ENCODE peak calls at places on chromosomes 3 and 15, in five cellular contexts. Z is HepG2, D is SK-N-SH, R is H1, U is K562. V is an unnamed sample.

GRCh38 chr3:175146258-175146657 is 287.1 kb downstream of the NAALADL2 start:
- DNase-seq in D (no peak), U (no peak), R (no peak), Z (no peak), V (no peak)

GRCh38 chr3:187286467-187287059 is 5.0 kb downstream of the MASP1 start:
- DNase-seq in D (no peak), Z (peak; percentile 70), U (peak; percentile 26), R (no peak), V (no peak)

GRCh38 chr3:7710284-7710683 is 791.3 kb upstream of the LMCD1 start:
- DNase-seq in R (no peak), U (no peak), D (no peak), Z (no peak), V (no peak)

GRCh38 chr15:23532019-23532418 is 33.5 kb upstream of the MKRN3 start:
- DNase-seq in R (no peak), D (no peak), U (no peak), Z (no peak), V (no peak)

GRCh38 chr15:50058231-50058630 is 60.8 kb downstream of the ATP8B4 start:
- DNase-seq in R (no peak), U (no peak), Z (no peak), D (no peak), V (no peak)

GRCh38 chr3:129005526-129006303 is 4.6 kb downstream of the EFCC1 start:
- DNase-seq in D (no peak), Z (peak; percentile 34), U (no peak), R (no peak), V (no peak)

GRCh38 chr3:129205109-129205832 is 21.6 kb upstream of the CNBP start:
- DNase-seq in U (no peak), Z (no peak), D (no peak), R (peak; percentile 50), V (no peak)

GRCh38 chr3:41267975-41268640 is 68.8 kb downstream of the CTNNB1 start:
- DNase-seq in R (no peak), Z (peak; percentile 96), U (peak; percentile 80), D (no peak), V (no peak)

GRCh38 chr15:53811530-53811929 is 52.1 kb upstream of the WDR72 start:
- DNase-seq in R (no peak), U (no peak), Z (peak; percentile 42), D (peak; percentile 10), V (no peak)

GRCh38 chr3:42830437-42831320 is 21.4 kb downstream of the ACKR2 start:
- DNase-seq in Z (peak; percentile 78), R (no peak), U (peak; percentile 76), D (peak; percentile 34), V (no peak)

GRCh38 chr15:48459571-48460461 is 128.6 kb downstream of the DUT start:
- DNase-seq in Z (no peak), D (no peak), R (no peak), U (no peak), V (no peak)

GRCh38 chr3:55658297-55659022 is 171.4 kb upstream of the WNT5A start:
- DNase-seq in R (no peak), Z (no peak), D (no peak), U (peak; percentile 2), V (peak; percentile 40)

GRCh38 chr3:73787620-73788019 is 162.9 kb upstream of the PDZRN3 start:
- DNase-seq in U (no peak), Z (no peak), R (no peak), D (no peak), V (no peak)

GRCh38 chr3:119294402-119294888 is 262 bp downstream of the ARHGAP31 start:
- DNase-seq in Z (no peak), R (peak; percentile 74), D (no peak), U (no peak), V (no peak)

GRCh38 chr3:124748560-124749198 is 18.4 kb downstream of the UMPS start:
- DNase-seq in U (no peak), R (no peak), D (no peak), Z (no peak), V (no peak)

GRCh38 chr3:9430733-9431132 is 33.3 kb downstream of the SETD5 start:
- DNase-seq in R (no peak), D (no peak), Z (no peak), U (no peak), V (no peak)

GRCh38 chr15:57444877-57445513 is 68.7 kb downstream of the CGNL1 start:
- DNase-seq in D (no peak), U (no peak), Z (no peak), R (no peak), V (no peak)

GRCh38 chr15:57343526-57343925 is 32.8 kb upstream of the CGNL1 start:
- DNase-seq in U (no peak), Z (no peak), R (no peak), D (no peak), V (no peak)

GRCh38 chr3:141231923-141232861 is 567 bp downstream of the PXYLP1 start:
- DNase-seq in U (peak; percentile 15), Z (no peak), R (peak; percentile 75), D (peak; percentile 67), V (no peak)

GRCh38 chr3:114362815-114363214 is 69.0 kb downstream of the TIGIT start:
- DNase-seq in U (peak; percentile 6), D (peak; percentile 31), Z (peak; percentile 11), R (no peak), V (no peak)

GRCh38 chr3:141286856-141287255 is 55.2 kb downstream of the PXYLP1 start:
- DNase-seq in U (no peak), Z (no peak), D (no peak), R (peak; percentile 28), V (no peak)

GRCh38 chr3:58349792-58350626 is 17.3 kb downstream of the PXK start:
- DNase-seq in D (no peak), Z (no peak), R (no peak), U (no peak), V (peak; percentile 87)

DNA sequence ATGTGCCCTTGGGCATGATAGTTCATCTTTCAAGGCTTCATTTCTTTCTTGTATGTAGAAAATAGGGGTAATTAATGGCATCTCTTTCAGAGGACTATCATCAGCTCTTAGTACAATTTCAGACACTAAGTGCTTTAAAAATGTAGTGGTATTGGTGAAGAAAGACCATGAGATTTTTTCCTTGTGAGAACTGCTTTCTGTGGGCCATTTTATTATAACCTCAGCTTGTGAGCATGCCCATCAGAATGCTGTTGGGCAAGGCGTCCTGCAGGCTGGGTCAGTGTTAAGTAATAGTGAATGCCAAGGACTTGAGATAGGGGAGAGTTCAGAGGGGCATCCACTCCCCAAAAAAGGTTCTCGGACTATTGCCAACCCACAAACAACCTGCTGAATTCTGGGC is 187.9 kb downstream of the GHSR start:
- DNase-seq in U (no peak), R (no peak), Z (no peak), D (no peak), V (no peak)
- TF ChIP-seq CHD2 in U (no peak), R (no peak), Z (no peak), D (no peak), V (no peak)

GRCh38 chr15:58512522-58512921 is 80.7 kb downstream of the LIPC start:
- DNase-seq in R (no peak), D (no peak), U (no peak), Z (no peak), V (no peak)
- H2AFZ ChIP-seq in R (no peak overlapping the region), D (no peak overlapping the region), U (no peak overlapping the region), Z (no peak overlapping the region), V (no peak overlapping the region)

DNA sequence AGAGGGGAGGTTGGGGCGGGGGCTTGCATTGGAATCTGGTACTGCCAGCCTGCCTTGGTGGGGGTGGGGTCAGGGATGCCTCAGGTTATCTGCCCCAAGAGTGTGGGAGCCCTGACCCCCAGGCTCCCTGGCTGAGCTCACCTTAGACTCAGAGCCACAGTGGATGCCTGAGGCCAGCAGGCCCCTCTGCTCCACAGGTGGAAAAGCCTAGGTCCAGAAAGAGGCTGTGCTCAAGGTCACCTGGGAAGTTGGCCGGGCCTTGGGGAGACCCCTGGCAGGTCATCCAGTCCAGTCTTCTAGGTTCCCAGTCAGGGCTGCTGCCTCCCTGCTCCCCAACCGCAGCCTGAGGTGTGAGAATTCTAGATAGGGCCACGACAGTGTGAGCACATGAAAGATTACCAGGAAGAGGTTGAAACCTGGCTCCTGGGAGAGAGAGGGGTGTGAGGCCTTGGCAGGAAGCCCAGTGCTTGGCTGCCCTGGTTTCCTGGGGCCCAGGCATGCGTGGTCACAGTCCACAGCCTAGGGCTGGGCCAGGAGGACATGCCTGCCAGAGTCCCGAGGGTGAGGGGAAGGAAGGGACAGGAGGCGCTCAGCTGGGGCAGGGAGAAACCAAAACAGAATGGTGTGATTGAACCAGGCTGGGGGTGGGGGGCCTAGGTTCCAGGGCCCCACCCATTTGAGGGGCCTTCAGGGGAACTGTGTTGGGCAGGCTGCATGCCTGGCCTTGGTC is 4.9 kb downstream of the HDAC11 start:
- DNase-seq in R (no peak), D (peak; percentile 83), Z (peak; percentile 80), U (peak; percentile 97), V (no peak)
- TF ChIP-seq CHD2 in R (no peak), D (no peak), Z (no peak), U (no peak), V (no peak)

DNA sequence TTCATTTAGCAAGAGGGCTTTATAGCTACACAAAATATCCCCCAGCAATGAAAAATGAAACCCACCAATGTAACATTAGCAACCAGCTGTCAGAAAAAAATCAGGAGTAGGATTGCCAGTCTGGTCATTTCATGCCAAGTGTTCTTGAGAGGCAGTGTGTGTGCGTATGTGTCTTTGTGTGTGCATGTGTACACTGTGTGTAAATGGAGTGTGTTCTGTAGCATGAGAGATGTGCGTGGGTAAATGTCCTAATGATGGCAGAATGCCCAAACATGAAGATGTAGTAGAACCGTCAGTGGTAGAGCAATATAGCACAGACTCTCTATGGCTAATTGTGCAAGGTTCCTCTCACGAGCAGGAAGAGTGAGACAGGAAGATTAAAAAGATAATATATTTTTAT is 1038.9 kb downstream of the IGSF11 start:
- DNase-seq in U (no peak), D (peak; percentile 6), R (no peak), Z (no peak), V (no peak)
- H2AFZ ChIP-seq in U (no peak overlapping the region), D (no peak overlapping the region), R (no peak overlapping the region), Z (no peak overlapping the region), V (no peak overlapping the region)

DNA sequence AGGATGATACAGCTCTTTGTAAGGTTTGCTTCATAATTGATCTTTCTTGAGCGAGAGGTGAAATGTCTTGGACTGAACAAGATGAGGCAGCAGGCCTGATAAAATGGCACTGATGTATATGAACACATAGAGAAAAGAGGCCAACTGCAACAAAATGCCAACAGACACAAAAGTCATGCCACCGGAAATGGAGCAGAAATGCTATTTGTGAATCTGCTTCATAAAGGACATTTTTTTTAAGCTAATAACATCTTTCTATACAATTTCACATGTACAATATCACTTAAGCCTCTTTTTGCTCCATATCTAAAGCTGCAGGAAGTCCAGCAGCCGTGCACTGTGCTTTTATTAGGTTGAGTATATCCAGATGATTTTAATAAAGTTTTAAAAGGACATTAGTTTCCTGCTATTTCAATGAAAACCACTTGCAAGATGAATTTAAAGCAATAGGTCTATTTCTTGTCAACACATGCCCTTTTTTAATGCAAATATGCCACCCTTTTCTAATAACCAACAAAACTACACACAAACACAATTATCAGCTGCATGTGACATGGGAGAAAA is 169.2 kb upstream of the ADAMTS9 start:
- DNase-seq in D (peak; percentile 28), Z (no peak), R (no peak), U (no peak), V (no peak)
- TF ChIP-seq CHD2 in D (no peak), Z (no peak), R (no peak), U (no peak), V (no peak)

GRCh38 chr3:188303823-188304222 is 149.9 kb downstream of the LPP start:
- DNase-seq in D (no peak), Z (no peak), U (no peak), R (no peak), V (no peak)
- H2AFZ ChIP-seq in D (no peak overlapping the region), Z (no peak overlapping the region), U (no peak overlapping the region), R (no peak overlapping the region), V (no peak overlapping the region)

GRCh38 chr3:155675094-155675493 is 69.8 kb downstream of the PLCH1 start:
- DNase-seq in D (no peak), R (no peak), U (no peak), Z (no peak), V (no peak)
- TF ChIP-seq CHD2 in D (no peak), R (no peak), U (no peak), Z (no peak), V (no peak)

V was measured in GM12878.